ENCODE peak calls at places on chromosomes 7 and 10, in four cellular contexts. X, Q, W and E are unnamed samples.

GRCh38 chr7:117375380-117375779 is 51.9 kb downstream of the ASZ1 start:
- DNase-seq in X (no peak), Q (peak), W (no peak), E (no peak)

GRCh38 chr10:73865459-73866442 is 8.6 kb downstream of the CAMK2G start:
- DNase-seq in X (no peak), Q (no peak), W (no peak), E (no peak)

GRCh38 chr7:27251513-27252306 is 9.1 kb downstream of the EVX1 start:
- DNase-seq in X (peak), Q (no peak), W (no peak), E (no peak)

GRCh38 chr7:130063036-130063435 is 7.3 kb upstream of the KLHDC10 start:
- DNase-seq in X (peak), Q (peak), W (peak), E (no peak)

GRCh38 chr7:19969859-19970493 is 196.6 kb upstream of the TMEM196 start:
- DNase-seq in X (peak), Q (peak), W (peak), E (peak)

GRCh38 chr10:77501152-77501845 is 136.3 kb downstream of the KCNMA1 start:
- DNase-seq in X (no peak), Q (peak), W (peak), E (peak)

GRCh38 chr10:86614853-86615252 is 39.5 kb upstream of the OPN4 start:
- DNase-seq in X (no peak), Q (no peak), W (no peak), E (no peak)

GRCh38 chr7:107878636-107879035 is 12.3 kb upstream of the DLD start:
- DNase-seq in X (no peak), Q (no peak), W (no peak), E (no peak)

GRCh38 chr7:155734445-155734809 is 77.8 kb downstream of the SHH start:
- DNase-seq in X (no peak), Q (peak), W (no peak), E (peak)

GRCh38 chr7:153532321-153532720 is 519.9 kb upstream of the DPP6 start:
- DNase-seq in X (no peak), Q (no peak), W (no peak), E (no peak)

GRCh38 chr7:2066251-2066919 is 166.4 kb downstream of the MAD1L1 start:
- DNase-seq in X (no peak), Q (no peak), W (no peak), E (no peak)

GRCh38 chr7:150968698-150969482 is 9.2 kb downstream of the KCNH2 start:
- DNase-seq in X (no peak), Q (peak), W (no peak), E (no peak)

DNA sequence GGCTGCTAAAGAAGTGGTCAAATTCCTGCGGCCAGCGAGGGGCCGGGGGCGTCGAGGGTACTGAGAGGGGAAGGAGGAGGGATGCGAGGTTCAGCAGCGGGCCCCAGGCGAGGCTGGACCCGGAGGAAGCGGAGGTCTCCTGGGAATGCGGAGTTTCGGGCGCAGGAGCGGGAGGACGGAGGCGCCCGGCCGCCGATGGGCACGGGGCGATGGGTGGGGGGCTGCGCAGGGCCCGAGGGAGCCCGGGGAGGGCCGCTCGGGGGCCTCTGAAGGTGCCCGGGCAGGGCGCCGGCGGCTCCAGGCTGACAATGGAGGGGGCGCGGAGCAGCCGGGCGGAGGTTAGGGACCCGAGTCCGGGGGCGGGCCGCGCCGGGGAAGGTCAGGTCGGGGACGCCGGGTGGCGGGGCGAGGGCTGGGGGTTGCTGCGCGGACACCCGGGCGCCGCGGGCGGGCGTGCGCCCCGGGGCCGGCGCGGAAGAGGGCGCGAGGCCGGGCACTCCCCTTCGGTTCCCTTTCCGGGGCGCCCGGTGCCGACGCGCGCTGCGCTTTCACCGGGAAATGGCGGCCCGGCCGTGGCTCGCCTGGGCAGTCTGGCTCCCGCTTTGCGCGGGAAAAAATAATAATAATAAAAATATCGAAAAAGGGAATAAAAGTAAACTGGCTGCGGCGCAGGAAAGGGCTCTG is 708 bp downstream of the MACROH2A2 start:
- DNase-seq in X (no peak), Q (peak), W (peak), E (no peak)
- TF ChIP-seq EZH2 in X (peak), Q (no peak), W (no peak), E (no peak)

DNA sequence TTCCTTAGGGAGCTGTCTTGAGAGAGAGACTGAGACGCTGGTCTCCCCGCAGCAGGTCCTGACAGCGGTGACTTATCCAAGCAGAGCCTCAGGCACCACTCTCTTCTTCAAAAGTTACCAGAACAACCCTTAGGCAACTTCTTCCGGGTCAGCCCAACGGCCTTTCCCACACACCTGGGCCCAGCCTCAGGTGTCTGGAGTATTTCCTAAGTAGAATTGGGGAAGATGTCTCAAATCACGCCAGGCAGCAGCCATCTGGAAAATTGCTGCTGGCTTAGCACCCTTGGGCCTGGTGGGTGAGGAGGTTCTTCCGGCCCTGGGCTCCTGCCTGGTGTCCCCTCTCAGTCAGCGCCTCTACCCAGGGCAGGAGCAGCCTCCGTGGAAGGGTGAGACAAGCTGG is 80.4 kb upstream of the ANLN start:
- DNase-seq in X (no peak), Q (no peak), W (no peak), E (no peak)
- H2AFZ ChIP-seq in X (no peak), Q (no peak), W (no peak), E (no peak)

DNA sequence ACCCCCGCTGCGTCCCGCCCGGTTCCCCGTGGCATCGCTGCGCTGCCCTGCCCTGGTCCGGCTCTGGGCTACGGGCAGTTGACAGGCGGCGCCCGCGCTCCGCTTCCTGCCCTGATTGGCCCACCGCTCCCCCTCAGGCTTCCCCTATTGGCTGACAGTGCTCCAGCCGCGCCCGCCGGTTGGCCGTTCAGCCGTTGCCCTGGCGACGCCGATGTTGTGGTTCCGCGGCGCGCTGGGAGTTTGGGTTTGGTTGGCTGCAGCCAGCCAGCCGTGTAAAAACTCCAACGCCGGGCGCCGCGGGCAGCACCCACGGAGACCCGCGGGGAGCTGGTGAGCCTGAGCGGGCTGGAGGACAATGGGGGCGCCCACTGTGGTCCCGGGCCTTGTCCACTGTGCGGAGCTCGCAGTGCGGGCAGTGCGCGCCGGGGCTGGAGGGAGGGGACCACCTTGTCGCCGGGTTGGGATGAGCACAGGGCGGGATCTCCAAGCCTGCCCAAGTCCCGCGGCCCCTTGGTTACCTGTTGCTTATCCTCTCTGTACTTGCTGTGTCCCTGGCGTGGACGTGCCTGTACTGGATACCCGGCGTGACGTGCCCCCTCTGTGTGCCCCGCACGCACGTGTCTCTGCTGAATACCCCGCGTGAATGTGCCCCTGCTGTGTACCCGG is at the start of gene C7orf57:
- DNase-seq in X (peak), Q (peak), W (peak), E (peak)
- TF ChIP-seq EZH2 in X (no peak), Q (no peak), W (no peak), E (no peak)

DNA sequence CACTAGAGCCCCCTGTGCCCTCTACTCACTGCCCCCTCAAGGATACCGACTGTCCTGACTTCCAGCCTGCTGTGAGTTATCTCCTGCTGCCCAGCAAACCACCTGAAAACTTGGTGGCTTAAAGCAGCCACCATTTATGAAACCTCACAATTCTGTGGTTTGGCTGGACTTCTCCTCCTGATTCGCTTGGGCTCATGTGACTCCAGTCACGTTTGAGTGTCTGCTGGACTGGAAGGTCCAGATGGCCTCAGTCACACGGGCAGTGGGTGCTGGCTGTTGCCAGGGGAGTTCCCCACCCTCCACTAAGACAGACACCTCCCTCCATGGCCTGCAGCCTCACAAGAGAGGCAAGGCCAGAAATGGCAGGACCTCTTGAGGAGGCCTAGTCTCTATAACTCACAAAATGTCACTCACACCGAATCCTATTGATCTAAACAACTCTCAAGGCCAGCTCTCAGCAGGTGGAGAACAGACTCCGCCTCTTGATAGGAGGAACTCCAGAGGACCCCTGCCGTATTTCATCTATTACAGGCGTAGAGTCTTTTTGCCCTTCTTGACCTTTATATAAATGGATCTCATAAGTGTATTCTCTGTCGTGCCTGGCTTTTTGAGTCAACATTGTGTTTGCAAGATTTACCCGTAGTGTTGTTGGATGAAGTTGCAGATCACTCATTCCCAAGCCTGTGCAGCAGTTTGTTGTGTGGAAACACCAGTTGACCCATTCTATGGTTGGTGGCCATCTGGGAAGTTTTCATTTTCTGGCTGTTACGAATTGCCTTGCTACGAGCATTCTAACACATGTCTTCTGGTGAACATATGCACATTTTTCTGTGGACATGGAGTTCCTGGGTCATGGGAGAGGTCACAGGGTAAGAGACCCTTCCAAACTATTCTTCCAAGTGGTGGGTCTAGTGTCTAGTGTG is 48.3 kb downstream of the ZMIZ1 start:
- DNase-seq in X (no peak), Q (peak), W (no peak), E (peak)
- H2AFZ ChIP-seq in X (no peak), Q (no peak), W (no peak), E (no peak)

DNA sequence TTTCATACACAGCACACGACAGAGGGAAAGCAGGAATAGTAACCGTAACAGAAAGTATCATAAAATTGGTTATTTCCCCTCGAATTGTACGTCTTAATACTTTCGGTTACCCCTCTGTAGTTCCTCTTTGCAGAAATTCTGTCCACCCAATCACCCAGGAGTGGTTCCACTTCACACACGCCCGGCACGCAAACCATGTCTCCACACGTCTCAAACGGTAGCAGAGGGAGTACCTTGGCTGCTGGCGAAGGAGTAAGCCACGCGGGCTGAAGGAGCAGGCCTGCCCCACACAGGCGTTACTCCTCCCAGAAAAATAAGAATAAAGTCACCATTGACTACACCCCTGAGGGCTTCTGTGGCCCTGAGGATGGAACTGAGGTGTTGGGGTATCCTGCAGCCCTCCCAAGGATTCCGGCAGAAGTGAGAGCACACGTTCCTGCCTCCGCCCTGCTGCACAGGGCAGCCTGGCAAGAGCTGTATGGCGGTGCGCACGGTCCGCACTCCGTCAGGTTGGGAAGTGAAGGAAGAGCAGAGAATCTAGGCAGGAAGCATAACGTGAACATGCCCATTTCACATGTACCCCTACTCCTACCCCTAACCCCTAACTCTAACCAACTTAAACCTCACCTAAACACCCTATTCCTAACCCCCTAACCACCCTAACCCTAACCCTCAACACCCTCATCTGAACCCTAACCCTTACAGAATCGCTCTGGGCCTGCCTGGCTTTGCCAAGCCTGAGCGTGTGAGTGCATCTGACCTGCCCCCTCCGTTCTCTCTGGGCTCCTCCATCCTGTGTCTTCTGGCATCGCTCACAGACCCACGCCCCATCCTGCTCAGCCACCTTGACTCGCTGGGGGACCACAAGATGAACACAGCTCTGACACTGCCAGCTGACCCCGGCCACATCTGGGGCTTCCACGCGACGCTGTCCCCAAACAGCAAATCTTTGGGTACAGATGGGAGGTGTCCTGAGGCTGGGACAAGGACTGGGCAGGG is 18.2 kb downstream of the GPR146 start:
- DNase-seq in X (no peak), Q (no peak), W (no peak), E (no peak)
- TF ChIP-seq EZH2 in X (no peak), Q (no peak), W (no peak), E (no peak)

GRCh38 chr7:93120981-93121549 is 3.3 kb upstream of the SAMD9 start:
- DNase-seq in X (no peak), Q (no peak), W (no peak), E (no peak)

GRCh38 chr7:93119191-93119905 is 1.6 kb upstream of the SAMD9 start:
- DNase-seq in X (no peak), Q (peak), W (no peak), E (peak)

GRCh38 chr7:93117327-93117726 is 452 bp downstream of the SAMD9 start:
- DNase-seq in X (no peak), Q (peak), W (no peak), E (no peak)

GRCh38 chr7:93117852-93118530 is at the start of gene SAMD9:
- DNase-seq in X (peak), Q (peak), W (peak), E (peak)

GRCh38 chr7:93115796-93116195 is 2.0 kb downstream of the SAMD9 start:
- DNase-seq in X (no peak), Q (peak), W (no peak), E (peak)
- H2AFZ ChIP-seq in X (no peak), Q (peak), W (no peak), E (no peak)

GRCh38 chr7:7446616-7447015 is 89.1 kb downstream of the COL28A1 start:
- DNase-seq in X (no peak), Q (no peak), W (no peak), E (no peak)
- TF ChIP-seq EZH2 in X (no peak), Q (no peak), W (no peak), E (no peak)

DNA sequence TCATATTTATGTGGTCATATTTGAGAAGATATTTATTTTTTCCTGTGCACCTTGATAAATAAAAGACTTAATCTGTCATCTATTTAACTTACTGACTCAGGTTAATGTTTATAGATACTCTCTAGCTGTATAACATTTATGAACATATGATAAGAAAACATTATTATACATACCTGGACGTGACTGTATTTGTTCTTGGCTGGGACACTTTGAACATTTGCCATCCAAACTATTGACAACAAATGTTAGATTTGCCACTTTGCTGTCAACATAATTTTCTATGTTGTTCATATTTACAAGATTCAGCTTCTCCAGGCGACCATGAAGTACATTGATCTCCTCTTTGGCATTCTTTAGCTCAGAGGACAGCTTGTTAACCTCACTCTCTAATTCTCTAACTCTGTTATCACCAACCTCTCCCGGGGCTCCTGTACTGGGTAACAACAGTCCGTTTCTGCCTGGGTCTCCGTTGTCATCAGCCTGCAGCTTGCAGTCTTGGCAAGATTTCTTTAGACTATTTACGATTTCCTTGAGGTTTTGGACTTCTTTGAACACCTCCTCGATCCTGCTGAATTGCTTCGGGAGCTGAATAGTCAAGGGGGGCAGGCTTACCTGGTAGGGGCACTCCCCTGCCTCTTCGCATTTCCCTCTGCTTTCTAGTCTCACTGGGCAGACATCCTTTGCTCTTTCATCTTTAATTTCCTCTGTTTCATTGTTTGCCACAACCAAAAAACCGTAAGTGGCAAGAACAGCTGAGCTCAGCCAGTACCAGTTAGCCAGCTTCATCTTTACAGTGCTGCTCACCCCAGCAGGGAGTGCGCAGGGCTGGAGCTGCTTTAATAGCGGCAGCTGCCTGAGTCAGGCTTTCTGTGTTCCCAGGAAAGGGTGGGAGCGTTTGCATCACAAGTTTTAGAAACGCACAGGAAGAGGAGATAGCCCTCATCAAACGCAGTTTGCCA is at the start of gene FGL2:
- DNase-seq in X (no peak), Q (peak), W (peak), E (peak)
- H2AFZ ChIP-seq in X (no peak), Q (peak), W (no peak), E (peak)

GRCh38 chr7:149839933-149840332 is 1.8 kb downstream of the ZNF862 start:
- DNase-seq in X (no peak), Q (no peak), W (no peak), E (no peak)

GRCh38 chr7:149836434-149836833 is 1.7 kb upstream of the ZNF862 start:
- DNase-seq in X (no peak), Q (no peak), W (no peak), E (no peak)

GRCh38 chr7:149837620-149838223 is 453 bp upstream of the ZNF862 start:
- DNase-seq in X (no peak), Q (no peak), W (no peak), E (no peak)

GRCh38 chr7:149838992-149839408 is 825 bp downstream of the ZNF862 start:
- DNase-seq in X (peak), Q (peak), W (no peak), E (peak)

GRCh38 chr7:149838224-149838991 is at the start of gene ZNF862:
- DNase-seq in X (peak), Q (peak), W (peak), E (peak)
- TF ChIP-seq EZH2 in X (no peak), Q (no peak), W (no peak), E (no peak)